ENCODE peak calls at places on chromosome 2, in five cellular contexts. One of them, this sample, is unnamed.
A peak's percentile ranks its signal among the peaks of the same experiment; 100 is the strongest.

GRCh38 chr2:172698041-172698863 is 37.4 kb upstream of the RAPGEF4 start:
- DNase-seq in H9: no peak
- DNase-seq in PC-3: peak; percentile 92
- DNase-seq in mesendoderm: peak; percentile 21
- DNase-seq in neuronal stem cell: no peak
- DNase-seq in this sample: no peak

GRCh38 chr2:3729055-3729448 is 25.7 kb downstream of the DCDC2C start:
- DNase-seq in H9: no peak
- DNase-seq in PC-3: no peak
- DNase-seq in mesendoderm: no peak
- DNase-seq in neuronal stem cell: no peak
- DNase-seq in this sample: no peak

GRCh38 chr2:156211318-156211717 is 121.2 kb downstream of the NR4A2 start:
- DNase-seq in H9: no peak
- DNase-seq in PC-3: peak; percentile 32
- DNase-seq in mesendoderm: no peak
- DNase-seq in neuronal stem cell: no peak
- DNase-seq in this sample: no peak

GRCh38 chr2:40093036-40093673 is 314.1 kb upstream of the THUMPD2 start:
- DNase-seq in H9: no peak
- DNase-seq in PC-3: no peak
- DNase-seq in mesendoderm: peak; percentile 88
- DNase-seq in neuronal stem cell: peak; percentile 29
- DNase-seq in this sample: no peak

GRCh38 chr2:215764441-215765048 is 248.8 kb downstream of the MREG start:
- DNase-seq in H9: no peak
- DNase-seq in PC-3: peak; percentile 58
- DNase-seq in mesendoderm: no peak
- DNase-seq in neuronal stem cell: no peak
- DNase-seq in this sample: peak; percentile 12

GRCh38 chr2:69524799-69525198 is 87.6 kb upstream of the NFU1 start:
- DNase-seq in H9: no peak
- DNase-seq in PC-3: no peak
- DNase-seq in mesendoderm: no peak
- DNase-seq in neuronal stem cell: no peak
- DNase-seq in this sample: no peak

GRCh38 chr2:95390272-95390880 is 12.1 kb upstream of the FAHD2A start:
- DNase-seq in H9: no peak
- DNase-seq in PC-3: no peak
- DNase-seq in mesendoderm: no peak
- DNase-seq in neuronal stem cell: no peak
- DNase-seq in this sample: no peak

GRCh38 chr2:10933700-10934225 is 22.0 kb downstream of the KCNF1 start:
- DNase-seq in H9: no peak
- DNase-seq in PC-3: peak; percentile 17
- DNase-seq in mesendoderm: no peak
- DNase-seq in neuronal stem cell: no peak
- DNase-seq in this sample: no peak

GRCh38 chr2:219714681-219715080 is 87.3 kb downstream of the SLC4A3 start:
- DNase-seq in H9: no peak
- DNase-seq in PC-3: no peak
- DNase-seq in mesendoderm: no peak
- DNase-seq in neuronal stem cell: no peak
- DNase-seq in this sample: no peak

GRCh38 chr2:180124273-180124881 is 117.3 kb upstream of the CWC22 start:
- DNase-seq in H9: peak; percentile 28
- DNase-seq in PC-3: peak; percentile 84
- DNase-seq in mesendoderm: peak; percentile 65
- DNase-seq in neuronal stem cell: peak; percentile 47
- DNase-seq in this sample: peak; percentile 80

DNA sequence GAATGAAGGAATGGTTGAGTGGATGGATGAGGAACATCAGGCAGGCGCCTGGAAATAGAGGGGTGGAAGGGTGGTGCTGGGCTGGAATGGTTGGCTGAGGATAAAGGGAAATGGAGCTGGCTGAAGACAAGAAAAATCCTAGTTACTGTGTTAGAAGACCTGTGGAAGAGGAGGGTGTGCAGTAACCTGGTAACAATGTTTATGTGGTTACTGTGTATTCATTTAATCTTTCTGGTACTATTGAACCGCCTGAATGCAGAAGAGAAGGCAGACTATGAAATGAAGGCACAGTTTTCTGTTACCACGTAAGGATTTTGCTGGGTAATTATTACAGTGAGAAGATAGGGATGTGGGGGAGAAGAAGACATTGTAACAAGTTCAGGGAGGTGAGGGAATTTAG is 110.3 kb upstream of the MGAT5 start:
- DNase-seq in H9: no peak
- DNase-seq in PC-3: no peak
- DNase-seq in mesendoderm: no peak
- DNase-seq in neuronal stem cell: no peak
- DNase-seq in this sample: no peak
- H3K4me2 ChIP-seq in H9: no peak overlapping the region
- H3K4me2 ChIP-seq in PC-3: peak overlapping the region; percentile 33
- H3K4me2 ChIP-seq in mesendoderm: no peak overlapping the region
- H3K4me2 ChIP-seq in neuronal stem cell: no peak overlapping the region
- H3K4me2 ChIP-seq in this sample: no peak overlapping the region

GRCh38 chr2:20217041-20217970 is 7.6 kb downstream of the SDC1 start:
- DNase-seq in H9: no peak
- DNase-seq in PC-3: peak; percentile 76
- DNase-seq in mesendoderm: no peak
- DNase-seq in neuronal stem cell: no peak
- DNase-seq in this sample: no peak
- H3K4me1 ChIP-seq in H9: peaks cover 3% of the 10 kb centered on the region
- H3K4me1 ChIP-seq in PC-3: peaks cover 59% of the 10 kb centered on the region
- H3K4me1 ChIP-seq in mesendoderm: peaks cover 4% of the 10 kb centered on the region
- H3K4me1 ChIP-seq in neuronal stem cell: peaks cover 21% of the 10 kb centered on the region
- H3K4me1 ChIP-seq in this sample: peaks cover 15% of the 10 kb centered on the region

DNA sequence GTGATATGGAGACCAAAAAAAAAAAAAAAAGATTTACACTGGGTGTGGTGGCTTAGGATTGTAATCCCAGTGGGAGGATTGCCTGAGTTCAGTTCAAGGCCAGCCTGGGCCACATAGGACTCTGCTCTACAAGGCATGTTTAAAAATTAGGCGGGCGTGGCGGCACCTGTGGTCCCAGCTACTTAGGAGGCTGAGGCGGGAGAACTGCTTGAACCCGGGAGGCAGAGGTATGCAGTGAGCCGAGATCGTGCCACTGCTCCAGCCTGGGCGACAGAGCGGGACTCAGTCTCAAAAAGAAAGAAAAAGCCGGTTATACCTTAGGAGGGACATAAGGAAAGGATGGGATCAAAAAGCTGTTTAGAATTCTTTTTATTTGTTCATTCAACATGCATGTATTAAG is 707 bp upstream of the SPDYA start:
- DNase-seq in H9: peak; percentile 28
- DNase-seq in PC-3: no peak
- DNase-seq in mesendoderm: peak; percentile 2
- DNase-seq in neuronal stem cell: no peak
- DNase-seq in this sample: peak; percentile 13
- H3K27ac ChIP-seq in H9: no peak overlapping the region
- H3K27ac ChIP-seq in PC-3: peak overlapping the region; percentile 14
- H3K27ac ChIP-seq in mesendoderm: no peak overlapping the region
- H3K27ac ChIP-seq in neuronal stem cell: peak overlapping the region; percentile 75
- H3K27ac ChIP-seq in this sample: no peak overlapping the region

DNA sequence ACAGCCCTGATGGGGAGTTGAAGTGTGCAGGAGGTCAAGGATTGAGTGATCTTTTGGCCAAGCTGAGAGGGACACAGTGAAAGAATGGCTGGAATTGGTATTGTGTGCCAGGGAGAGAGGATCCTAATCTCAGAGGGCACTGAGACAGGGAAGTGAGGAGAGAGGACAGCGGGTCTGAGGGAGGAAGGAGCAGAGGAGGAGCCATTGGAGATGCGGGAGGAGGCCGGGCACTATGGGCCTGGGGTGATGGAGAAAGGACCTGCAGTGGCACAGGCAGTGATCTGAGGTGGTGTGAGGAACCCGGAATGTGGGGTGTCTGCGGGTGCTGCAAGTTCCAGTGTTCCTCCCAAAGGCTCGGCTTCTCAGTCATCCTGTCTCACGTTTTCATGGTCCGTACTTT is 26.8 kb downstream of the RNF144A start:
- DNase-seq in H9: no peak
- DNase-seq in PC-3: no peak
- DNase-seq in mesendoderm: no peak
- DNase-seq in neuronal stem cell: no peak
- DNase-seq in this sample: no peak
- H3K4me2 ChIP-seq in H9: no peak overlapping the region
- H3K4me2 ChIP-seq in PC-3: no peak overlapping the region
- H3K4me2 ChIP-seq in mesendoderm: no peak overlapping the region
- H3K4me2 ChIP-seq in neuronal stem cell: no peak overlapping the region
- H3K4me2 ChIP-seq in this sample: no peak overlapping the region

DNA sequence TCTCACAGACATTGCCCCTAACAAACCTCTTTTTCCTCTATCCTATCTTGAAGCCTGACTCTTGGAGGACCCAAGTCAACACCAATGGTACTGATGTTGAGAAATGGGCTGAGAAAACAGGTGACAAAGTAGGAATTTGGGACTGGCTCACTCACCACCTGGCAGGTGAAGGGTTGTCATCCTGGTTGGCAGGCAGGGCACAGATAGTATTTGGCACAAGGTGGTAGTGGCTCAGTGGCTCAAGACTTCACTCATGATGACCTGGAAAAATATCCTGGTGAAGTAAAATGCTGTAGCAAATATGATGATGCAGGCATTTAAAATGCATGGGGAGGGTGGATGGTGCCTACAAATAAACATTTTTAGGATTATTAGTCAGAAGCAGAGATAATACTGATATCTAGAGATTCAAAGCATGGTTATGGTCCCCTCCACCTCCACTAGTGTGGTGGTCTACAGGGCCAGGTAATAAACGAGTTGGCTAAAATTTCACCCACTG is 38.0 kb upstream of the GLS start:
- DNase-seq in H9: no peak
- DNase-seq in PC-3: peak; percentile 54
- DNase-seq in mesendoderm: no peak
- DNase-seq in neuronal stem cell: no peak
- DNase-seq in this sample: no peak
- H3K4me1 ChIP-seq in H9: no peaks in the 10 kb centered on the region
- H3K4me1 ChIP-seq in PC-3: peaks cover 95% of the 10 kb centered on the region
- H3K4me1 ChIP-seq in mesendoderm: no peaks in the 10 kb centered on the region
- H3K4me1 ChIP-seq in neuronal stem cell: peaks cover 2% of the 10 kb centered on the region
- H3K4me1 ChIP-seq in this sample: no peaks in the 10 kb centered on the region

DNA sequence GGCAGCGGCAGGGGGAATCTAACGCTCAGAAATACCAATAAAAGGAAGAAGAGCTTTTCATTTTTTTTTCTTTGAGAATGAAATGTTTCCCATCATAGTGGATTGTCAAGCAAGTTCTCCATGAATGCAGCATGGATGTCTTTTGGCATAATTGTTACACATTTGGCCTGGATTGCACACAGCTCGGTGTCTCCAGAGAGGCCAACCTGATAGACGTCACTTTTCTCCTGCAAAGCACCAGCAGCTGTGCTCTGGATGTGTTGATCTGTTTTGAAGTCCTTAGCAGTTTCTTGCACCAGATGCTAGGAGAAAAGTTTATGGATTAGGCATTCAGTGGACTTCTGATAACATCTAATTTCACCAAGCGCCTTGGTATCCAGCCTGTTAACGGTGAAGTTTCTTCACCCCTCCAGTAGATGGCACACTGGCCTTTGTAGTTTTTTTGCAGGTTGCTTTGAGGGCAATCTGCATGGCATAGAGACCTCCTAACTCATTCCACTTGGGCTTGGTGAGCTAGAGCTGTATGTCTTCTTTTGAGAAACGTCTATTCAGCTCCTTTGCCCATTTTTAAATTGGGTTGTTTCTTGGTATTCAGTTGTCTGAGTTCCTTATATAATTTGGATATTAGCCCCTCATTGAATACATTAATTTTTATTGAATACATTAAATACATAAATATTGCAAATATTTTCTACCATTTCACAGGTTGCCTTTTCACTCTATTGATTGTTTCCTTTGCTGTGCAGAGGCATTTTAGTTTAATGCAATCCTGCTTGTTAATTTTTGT is 59.7 kb downstream of the PTH2R start:
- DNase-seq in H9: peak; percentile 64
- DNase-seq in PC-3: peak; percentile 68
- DNase-seq in mesendoderm: peak; percentile 88
- DNase-seq in neuronal stem cell: peak; percentile 63
- DNase-seq in this sample: peak; percentile 69
- H3K27ac ChIP-seq in H9: no peak overlapping the region
- H3K27ac ChIP-seq in PC-3: no peak overlapping the region
- H3K27ac ChIP-seq in mesendoderm: no peak overlapping the region
- H3K27ac ChIP-seq in neuronal stem cell: no peak overlapping the region
- H3K27ac ChIP-seq in this sample: no peak overlapping the region

GRCh38 chr2:145108959-145109710 is 589.2 kb upstream of the ZEB2 start:
- DNase-seq in H9: no peak
- DNase-seq in PC-3: no peak
- DNase-seq in mesendoderm: no peak
- DNase-seq in neuronal stem cell: no peak
- DNase-seq in this sample: no peak
- H3K4me2 ChIP-seq in H9: no peak overlapping the region
- H3K4me2 ChIP-seq in PC-3: no peak overlapping the region
- H3K4me2 ChIP-seq in mesendoderm: no peak overlapping the region
- H3K4me2 ChIP-seq in neuronal stem cell: no peak overlapping the region
- H3K4me2 ChIP-seq in this sample: no peak overlapping the region

GRCh38 chr2:21035282-21035973 is 8.4 kb downstream of the APOB start:
- DNase-seq in H9: no peak
- DNase-seq in PC-3: no peak
- DNase-seq in mesendoderm: no peak
- DNase-seq in neuronal stem cell: no peak
- DNase-seq in this sample: no peak

GRCh38 chr2:21032338-21033236 is 11.3 kb downstream of the APOB start:
- DNase-seq in H9: no peak
- DNase-seq in PC-3: no peak
- DNase-seq in mesendoderm: no peak
- DNase-seq in neuronal stem cell: no peak
- DNase-seq in this sample: no peak

GRCh38 chr2:21033237-21034155 is 10.4 kb downstream of the APOB start:
- DNase-seq in H9: no peak
- DNase-seq in PC-3: no peak
- DNase-seq in mesendoderm: no peak
- DNase-seq in neuronal stem cell: no peak
- DNase-seq in this sample: no peak

GRCh38 chr2:21034972-21035279 is 8.9 kb downstream of the APOB start:
- DNase-seq in H9: no peak
- DNase-seq in PC-3: no peak
- DNase-seq in mesendoderm: no peak
- DNase-seq in neuronal stem cell: no peak
- DNase-seq in this sample: no peak

GRCh38 chr2:21034156-21034971 is 9.5 kb downstream of the APOB start:
- DNase-seq in H9: no peak
- DNase-seq in PC-3: no peak
- DNase-seq in mesendoderm: no peak
- DNase-seq in neuronal stem cell: no peak
- DNase-seq in this sample: no peak
- H3K4me1 ChIP-seq in H9: no peaks in the 10 kb centered on the region
- H3K4me1 ChIP-seq in PC-3: no peaks in the 10 kb centered on the region
- H3K4me1 ChIP-seq in mesendoderm: no peaks in the 10 kb centered on the region
- H3K4me1 ChIP-seq in neuronal stem cell: no peaks in the 10 kb centered on the region
- H3K4me1 ChIP-seq in this sample: no peaks in the 10 kb centered on the region

GRCh38 chr2:74003494-74004211 is 18.9 kb downstream of the TET3 start:
- DNase-seq in H9: peak; percentile 48
- DNase-seq in PC-3: peak; percentile 41
- DNase-seq in mesendoderm: peak; percentile 76
- DNase-seq in neuronal stem cell: no peak
- DNase-seq in this sample: no peak

GRCh38 chr2:74004212-74005182 is 19.8 kb downstream of the TET3 start:
- DNase-seq in H9: no peak
- DNase-seq in PC-3: no peak
- DNase-seq in mesendoderm: no peak
- DNase-seq in neuronal stem cell: no peak
- DNase-seq in this sample: no peak

GRCh38 chr2:74001781-74002514 is 17.2 kb downstream of the TET3 start:
- DNase-seq in H9: peak; percentile 45
- DNase-seq in PC-3: no peak
- DNase-seq in mesendoderm: no peak
- DNase-seq in neuronal stem cell: no peak
- DNase-seq in this sample: no peak

GRCh38 chr2:74001121-74001520 is 16.4 kb downstream of the TET3 start:
- DNase-seq in H9: no peak
- DNase-seq in PC-3: peak; percentile 72
- DNase-seq in mesendoderm: no peak
- DNase-seq in neuronal stem cell: no peak
- DNase-seq in this sample: no peak

GRCh38 chr2:74002515-74003391 is 18.0 kb downstream of the TET3 start:
- DNase-seq in H9: peak; percentile 86
- DNase-seq in PC-3: peak; percentile 84
- DNase-seq in mesendoderm: peak; percentile 92
- DNase-seq in neuronal stem cell: peak; percentile 87
- DNase-seq in this sample: peak; percentile 90
- H3K27ac ChIP-seq in H9: no peak overlapping the region
- H3K27ac ChIP-seq in PC-3: no peak overlapping the region
- H3K27ac ChIP-seq in mesendoderm: peak overlapping the region; percentile 78
- H3K27ac ChIP-seq in neuronal stem cell: peak overlapping the region; percentile 95
- H3K27ac ChIP-seq in this sample: no peak overlapping the region

This sample was measured in trophoblast cell.